ENCODE peak calls at places on chromosomes 4 and X, in eight cellular contexts. A is HFFc6; K is mammary epithelial cell; P is GM12865; S is lower leg skin; E is type B pancreatic cell; M is heart right ventricle; W is CD8-positive, alpha-beta T cell. T is an unnamed sample.
A peak's percentile ranks its signal among the peaks of the same experiment; 100 is the strongest.

GRCh38 chrX:150926791-150927190 is 28.3 kb upstream of the CD99L2 start:
- DNase-seq in K (no peak), W (no peak), S (no peak), P (no peak), A (no peak), E (no peak), M (no peak), T (no peak)

GRCh38 chr4:187060551-187060950 is 336.9 kb upstream of the FAT1 start:
- DNase-seq in P (no peak), M (no peak), E (no peak), A (no peak), K (no peak), W (no peak), S (no peak), T (no peak)

GRCh38 chr4:58274553-58274952 is 1164.4 kb upstream of the IGFBP7 start:
- DNase-seq in A (no peak), W (no peak), S (no peak), M (no peak), E (no peak), K (no peak), P (no peak), T (no peak)

GRCh38 chrX:1537031-1537715 is at the start of gene P2RY8:
- DNase-seq in A (no peak), K (peak; percentile 5), S (peak; percentile 52), E (peak; percentile 63), M (peak; percentile 55), W (peak; percentile 79), P (peak; percentile 89), T (peak; percentile 32)

GRCh38 chr4:100738388-100739165 is 220.8 kb upstream of the EMCN start:
- DNase-seq in A (peak; percentile 79), P (peak; percentile 67), E (no peak), S (peak; percentile 21), W (no peak), K (peak; percentile 97), M (peak; percentile 5), T (peak; percentile 68)

GRCh38 chr4:6196324-6196723 is 4.0 kb downstream of the JAKMIP1 start:
- DNase-seq in E (no peak), K (no peak), M (no peak), W (no peak), S (no peak), A (no peak), P (no peak), T (no peak)

GRCh38 chrX:19789376-19789775 is 98.0 kb downstream of the SH3KBP1 start:
- DNase-seq in M (no peak), P (no peak), S (no peak), E (no peak), K (no peak), A (no peak), W (no peak), T (no peak)

GRCh38 chr4:154004450-154004849 is 215.6 kb upstream of the SFRP2 start:
- DNase-seq in P (no peak), K (no peak), M (no peak), E (no peak), S (no peak), W (no peak), A (no peak), T (peak; percentile 78)

GRCh38 chr4:8672486-8672885 is 79.9 kb downstream of the CPZ start:
- DNase-seq in P (no peak), E (no peak), S (no peak), A (no peak), W (no peak), M (no peak), K (no peak), T (no peak)

GRCh38 chr4:94538229-94538628 is 86.5 kb downstream of the PDLIM5 start:
- DNase-seq in P (no peak), S (no peak), M (no peak), A (no peak), K (no peak), W (no peak), E (no peak), T (no peak)

GRCh38 chr4:114108869-114109268 is 129.4 kb upstream of the ARSJ start:
- DNase-seq in M (peak; percentile 10), P (peak; percentile 8), E (no peak), K (peak; percentile 79), S (no peak), W (no peak), A (peak; percentile 8), T (peak; percentile 19)

GRCh38 chr4:146190393-146190910 is 14.9 kb downstream of the LSM6 start:
- DNase-seq in P (no peak), E (no peak), A (no peak), W (no peak), S (no peak), M (no peak), K (no peak), T (no peak)

GRCh38 chrX:103791826-103792458 is 15.3 kb downstream of the PLP1 start:
- DNase-seq in K (no peak), W (no peak), E (no peak), A (peak; percentile 50), P (no peak), M (no peak), S (no peak), T (no peak)

GRCh38 chr4:15182600-15183222 is 180.4 kb downstream of the CPEB2 start:
- DNase-seq in A (no peak), W (no peak), E (no peak), K (peak; percentile 45), S (no peak), P (no peak), M (no peak), T (no peak)

GRCh38 chrX:148609766-148610698 is 109.6 kb downstream of the AFF2 start:
- DNase-seq in P (peak; percentile 49), S (no peak), M (no peak), E (no peak), K (peak; percentile 57), W (no peak), A (no peak), T (no peak)

GRCh38 chr4:180028682-180029081 is 2214.5 kb upstream of the TENM3 start:
- DNase-seq in A (no peak), S (no peak), E (no peak), W (no peak), K (peak; percentile 2), P (peak; percentile 75), M (no peak), T (no peak)
- TF ChIP-seq CTCF in A (no peak), S (no peak), E (peak; percentile 70), W (no peak), K (peak; percentile 34), P (peak; percentile 54), M (no peak), T (no peak)

GRCh38 chr4:7651461-7651921 is 216.8 kb upstream of the PSAPL1 start:
- DNase-seq in K (peak; percentile 75), W (no peak), S (peak; percentile 29), P (no peak), E (no peak), A (no peak), M (peak; percentile 31), T (no peak)

GRCh38 chr4:7652006-7652405 is 217.3 kb upstream of the PSAPL1 start:
- DNase-seq in A (no peak), S (no peak), K (no peak), P (no peak), W (no peak), M (no peak), E (no peak), T (no peak)

GRCh38 chr4:7652451-7652871 is 217.7 kb upstream of the PSAPL1 start:
- DNase-seq in K (no peak), E (no peak), A (no peak), W (peak; percentile 10), M (no peak), P (no peak), S (no peak), T (no peak)

GRCh38 chr4:7653510-7654414 is 219.0 kb upstream of the PSAPL1 start:
- DNase-seq in A (no peak), S (no peak), K (no peak), P (no peak), E (no peak), W (no peak), M (no peak), T (no peak)

DNA sequence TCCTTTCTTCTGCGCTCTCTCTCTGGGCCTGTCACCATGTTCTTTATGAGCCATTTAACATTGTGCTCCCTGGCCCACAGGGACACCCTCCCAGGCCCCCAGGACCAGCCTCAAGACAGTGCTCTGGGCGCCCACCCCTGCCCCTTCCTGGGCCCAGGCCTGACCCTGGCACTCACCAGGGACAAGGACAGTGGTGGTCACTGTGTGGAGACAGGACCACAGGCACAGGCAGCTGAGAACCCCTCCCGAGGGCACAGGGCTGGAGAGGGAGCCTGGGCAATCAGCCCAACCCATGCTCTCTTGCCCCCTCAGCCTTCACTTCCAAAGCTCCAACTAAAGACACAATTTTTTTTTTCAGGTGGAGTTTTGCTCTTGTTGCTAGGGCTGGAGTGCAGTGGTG is 218.2 kb upstream of the PSAPL1 start:
- DNase-seq in M (no peak), W (no peak), P (no peak), S (no peak), A (no peak), E (no peak), K (no peak), T (no peak)
- TF ChIP-seq CTCF in M (no peak), W (no peak), P (no peak), S (no peak), A (no peak), E (no peak), K (no peak), T (no peak)

DNA sequence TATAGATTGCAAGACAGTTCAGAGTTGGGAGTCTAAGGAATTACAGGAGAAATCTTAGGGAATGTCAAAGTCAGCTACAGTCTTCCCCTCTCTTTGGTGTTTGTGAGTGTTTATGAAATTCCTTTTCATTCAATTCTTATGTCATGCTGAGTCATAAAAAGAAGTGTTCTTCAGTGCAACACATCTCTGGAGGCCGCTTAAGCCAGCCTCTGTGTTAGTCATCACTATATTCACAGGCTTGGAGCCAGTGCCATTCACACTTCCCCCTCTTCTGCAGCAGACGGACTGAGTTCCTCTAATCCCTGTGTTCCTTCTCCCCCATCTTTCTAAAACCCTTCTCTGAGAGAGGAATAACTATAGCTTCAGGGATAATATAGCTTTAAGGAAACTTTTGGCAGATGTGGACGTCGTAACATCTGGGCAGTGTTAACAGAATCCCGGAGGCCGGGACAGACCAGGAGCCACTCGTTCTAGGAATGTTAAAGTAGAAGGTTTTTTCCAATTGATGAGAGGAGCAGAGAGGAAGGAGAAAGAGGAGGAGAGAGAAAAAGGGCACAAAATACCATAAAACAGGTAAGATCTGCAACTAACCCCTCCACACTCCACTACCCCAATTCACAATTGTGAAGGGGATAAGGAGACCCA is at the start of gene SRPX2:
- DNase-seq in E (no peak), K (peak; percentile 80), M (peak; percentile 24), W (no peak), S (peak; percentile 45), A (peak; percentile 87), P (no peak), T (peak; percentile 87)
- TF ChIP-seq CTCF in E (no peak), K (no peak), M (no peak), W (no peak), S (no peak), A (no peak), P (no peak), T (no peak)

DNA sequence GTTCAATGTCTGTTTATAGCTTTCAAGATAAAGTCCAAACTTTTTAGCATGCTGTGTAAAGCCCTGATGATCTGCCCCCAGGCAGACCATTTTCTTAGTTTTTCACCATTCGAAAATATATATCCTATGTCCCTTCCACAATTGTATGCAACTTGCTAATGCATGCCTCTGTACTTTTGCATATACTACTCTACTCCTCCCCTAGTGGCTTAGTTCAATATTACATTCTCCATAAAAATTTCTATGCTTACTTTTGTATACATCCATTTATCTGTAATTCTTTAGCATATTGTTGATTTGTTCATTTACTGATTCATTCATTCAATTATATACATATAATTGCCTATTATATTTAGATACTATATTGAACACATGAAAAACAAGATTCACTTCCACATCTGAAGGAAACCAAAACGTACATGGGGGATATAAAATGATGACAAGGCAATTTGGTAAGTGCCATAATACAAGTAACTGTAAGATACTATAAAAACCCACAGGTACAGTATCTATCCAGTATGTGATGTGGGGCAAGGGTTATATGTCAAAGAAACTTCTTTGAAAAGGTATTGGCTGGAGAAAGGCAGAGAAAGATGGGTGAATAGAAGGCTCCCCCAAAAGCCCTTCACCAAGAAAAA is 902.5 kb downstream of the FAM133A start:
- DNase-seq in M (no peak), W (no peak), A (no peak), P (no peak), K (no peak), S (no peak), E (no peak), T (no peak)
- TF ChIP-seq CTCF in M (no peak), W (no peak), A (peak; percentile 19), P (no peak), K (peak; percentile 45), S (no peak), E (peak; percentile 71), T (no peak)

T was measured in AG10803.